ENCODE peak calls at places on chromosomes 1 and 21, in nine cellular contexts. K is aorta; S is CD4-positive, CD25-positive, alpha-beta regulatory T cell; X is SJSA1; G is mesenchymal stem cell; Z is tibial artery; H is left ventricle myocardium inferior; W is cardiac muscle cell; U is Peyer's patch. R is an unnamed sample. For H3K4me1, the result is how much of the 10 kb centered on the place peaks cover.

GRCh38 chr1:93338426-93338825 is 7.3 kb upstream of the DR1 start:
- DNase-seq in Z (no peak), W (no peak), H (no peak), K (no peak), X (peak), S (no peak), G (peak), U (no peak), R (no peak)

GRCh38 chr1:169214598-169214997 is 108.1 kb downstream of the ATP1B1 start:
- DNase-seq in W (no peak), G (no peak), H (no peak), X (no peak), S (no peak), Z (no peak), K (no peak), U (no peak), R (no peak)

GRCh38 chr1:33455537-33456301 is 16.7 kb upstream of the ZSCAN20 start:
- DNase-seq in W (peak), H (no peak), U (no peak), X (peak), Z (peak), G (peak), K (no peak), S (no peak), R (peak)

GRCh38 chr1:224632921-224633321 is 16.8 kb downstream of the CNIH3 start:
- DNase-seq in U (no peak), S (no peak), K (no peak), H (no peak), X (peak), G (no peak), Z (no peak), W (no peak), R (no peak)

GRCh38 chr1:7538033-7538432 is 233.1 kb upstream of the VAMP3 start:
- DNase-seq in S (no peak), Z (no peak), K (peak), W (no peak), H (peak), G (peak), U (peak), X (no peak), R (no peak)

GRCh38 chr21:42587036-42587435 is 66.4 kb upstream of the PDE9A start:
- DNase-seq in W (no peak), G (no peak), U (no peak), S (no peak), X (peak), H (no peak), K (no peak), Z (no peak), R (no peak)

GRCh38 chr1:147083919-147084272 is 88.4 kb downstream of the PRKAB2 start:
- DNase-seq in S (no peak), Z (no peak), K (no peak), H (no peak), U (no peak), W (peak), G (no peak), X (no peak), R (no peak)

GRCh38 chr21:36881223-36881622 is 85.2 kb downstream of the HLCS start:
- DNase-seq in X (peak), H (no peak), Z (no peak), U (no peak), K (no peak), W (no peak), S (no peak), G (no peak), R (no peak)

GRCh38 chr1:201042663-201043461 is 19.3 kb upstream of the KIF21B start:
- DNase-seq in K (peak), Z (peak), U (peak), S (peak), X (no peak), G (peak), W (peak), H (peak), R (peak)

DNA sequence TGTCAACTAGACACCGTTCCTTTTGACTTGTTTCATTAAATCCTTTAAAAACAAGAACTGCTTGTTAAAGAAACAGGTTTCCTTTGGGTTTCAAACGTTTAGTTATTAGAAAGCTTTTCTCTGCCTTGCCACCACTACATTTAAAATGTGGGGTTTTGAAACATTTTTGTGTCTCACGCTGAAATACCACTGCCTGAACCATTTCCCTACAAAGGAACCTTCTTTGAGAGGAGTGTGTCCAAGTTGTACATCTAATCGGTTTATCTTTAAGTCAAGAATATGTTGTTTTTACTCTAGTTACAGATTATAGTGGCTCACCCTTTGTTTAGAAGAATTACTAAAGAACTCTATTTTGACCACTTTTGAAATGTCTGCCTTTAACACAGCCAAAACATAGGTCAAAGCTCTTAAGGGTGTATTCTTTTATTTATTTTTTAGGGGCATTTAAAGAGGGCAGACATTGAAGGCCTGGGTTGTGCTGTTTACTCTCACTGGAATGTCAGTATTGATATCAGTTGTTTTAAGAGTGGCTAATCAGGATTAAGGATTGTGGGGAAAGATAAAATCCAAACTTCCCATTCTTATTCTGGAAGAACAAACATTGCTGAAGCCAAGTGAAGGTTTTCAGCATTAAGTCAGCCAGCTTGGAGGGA is 143.4 kb downstream of the GALNT2 start:
- DNase-seq in W (no peak), U (no peak), G (peak), X (no peak), Z (no peak), S (no peak), H (no peak), K (no peak), R (no peak)
- H3K4me1 ChIP-seq in W (under half), U (under half), G (under half), X (under half), Z (half or more), S (under half), H (half or more), K (under half), R (under half)

GRCh38 chr1:21320410-21321107 is 30.3 kb upstream of the ECE1 start:
- DNase-seq in U (no peak), S (no peak), W (no peak), G (peak), Z (peak), H (no peak), K (no peak), X (no peak), R (no peak)
- H3K4me1 ChIP-seq in U (half or more), S (under half), W (half or more), G (half or more), Z (half or more), H (half or more), K (under half), X (half or more), R (under half)

GRCh38 chr1:212293579-212293978 is 8.4 kb downstream of the PPP2R5A start:
- DNase-seq in Z (no peak), U (no peak), X (no peak), G (peak), S (no peak), W (peak), K (no peak), H (no peak), R (no peak)

GRCh38 chr1:212295579-212295978 is 10.4 kb downstream of the PPP2R5A start:
- DNase-seq in W (no peak), Z (no peak), X (no peak), K (no peak), H (no peak), S (no peak), G (no peak), U (no peak), R (no peak)

GRCh38 chr1:212301570-212301969 is 16.4 kb downstream of the PPP2R5A start:
- DNase-seq in K (no peak), X (no peak), G (no peak), S (no peak), Z (no peak), W (no peak), H (no peak), U (no peak), R (no peak)

GRCh38 chr1:212294983-212295382 is 9.8 kb downstream of the PPP2R5A start:
- DNase-seq in X (no peak), S (no peak), H (no peak), G (no peak), U (no peak), W (no peak), K (no peak), Z (no peak), R (no peak)

DNA sequence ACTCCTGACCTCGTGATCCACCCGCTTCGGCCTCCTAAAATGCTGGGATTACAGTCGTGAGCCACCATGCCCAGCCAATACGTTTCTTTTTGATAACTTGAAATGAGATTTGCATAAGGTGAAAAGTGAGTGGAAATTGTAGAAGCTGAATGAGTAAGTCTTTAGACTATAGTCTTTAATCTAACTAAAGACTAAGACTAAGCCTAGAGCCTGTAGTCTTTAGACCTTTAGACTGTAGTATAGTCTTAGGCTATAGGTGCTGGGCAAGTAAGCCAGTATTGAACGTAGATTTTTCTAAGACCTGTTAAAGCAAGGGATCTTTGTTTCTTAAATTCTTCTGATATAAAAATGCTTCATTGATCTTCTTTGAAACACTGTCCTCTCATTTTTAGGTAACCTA is 12.1 kb downstream of the PPP2R5A start:
- DNase-seq in Z (no peak), W (no peak), X (no peak), K (no peak), G (no peak), U (no peak), S (no peak), H (no peak), R (no peak)
- H3K4me1 ChIP-seq in Z (under half), W (under half), X (under half), K (under half), G (under half), U (under half), S (under half), H (half or more), R (under half)

GRCh38 chr1:181040284-181040865 is 6.6 kb downstream of the MR1 start:
- DNase-seq in Z (peak), U (peak), S (no peak), G (no peak), W (no peak), X (no peak), H (no peak), K (no peak), R (no peak)
- H3K4me1 ChIP-seq in Z (under half), U (half or more), S (under half), G (under half), W (under half), X (under half), H (under half), K (under half), R (under half)

R was measured in effector memory CD4-positive, alpha-beta T cell.